ENCODE peak calls at places on chromosomes 1 and 21, in four cellular contexts. G, O, Q and P are unnamed samples.

GRCh38 chr1:248810727-248811513 is 14.8 kb downstream of the SH3BP5L start:
- DNase-seq in G (no peak), O (no peak), Q (no peak), P (no peak)

GRCh38 chr1:200510228-200510623 is 100.4 kb upstream of the ZNF281 start:
- DNase-seq in G (peak), O (no peak), Q (peak), P (peak)

GRCh38 chr21:46424062-46424591 is 34.6 kb upstream of the DIP2A start:
- DNase-seq in G (no peak), O (no peak), Q (no peak), P (no peak)

GRCh38 chr1:150221552-150221951 is 14.4 kb downstream of the ANP32E start:
- DNase-seq in G (peak), O (no peak), Q (no peak), P (no peak)

GRCh38 chr1:27519341-27520258 is 29.6 kb upstream of the WASF2 start:
- DNase-seq in G (no peak), O (no peak), Q (no peak), P (no peak)

GRCh38 chr1:26848947-26849774 is 13.8 kb upstream of the SFN start:
- DNase-seq in G (no peak), O (no peak), Q (no peak), P (peak)

GRCh38 chr21:23478381-23478780 is 2128.9 kb downstream of the MRPL39 start:
- DNase-seq in G (no peak), O (no peak), Q (no peak), P (no peak)

GRCh38 chr1:65281846-65282245 is 27.5 kb upstream of the DNAJC6 start:
- DNase-seq in G (no peak), O (no peak), Q (no peak), P (no peak)

GRCh38 chr21:28738882-28739281 is 253.8 kb downstream of the LTN1 start:
- DNase-seq in G (no peak), O (no peak), Q (no peak), P (no peak)

GRCh38 chr1:172588296-172589291 is 55.6 kb downstream of the SUCO start:
- DNase-seq in G (no peak), O (no peak), Q (no peak), P (no peak)

GRCh38 chr21:33478858-33479678 is 706 bp downstream of the TMEM50B start:
- DNase-seq in G (peak), O (peak), Q (no peak), P (peak)

GRCh38 chr1:181593042-181593441 is 109.7 kb downstream of the CACNA1E start:
- DNase-seq in G (no peak), O (no peak), Q (no peak), P (no peak)

GRCh38 chr1:202540448-202540847 is 169.8 kb downstream of the SYT2 start:
- DNase-seq in G (no peak), O (no peak), Q (no peak), P (no peak)

GRCh38 chr1:221887091-221887746 is 145.3 kb upstream of the DUSP10 start:
- DNase-seq in G (no peak), O (no peak), Q (no peak), P (peak)

GRCh38 chr1:207327994-207328393 is 6.5 kb downstream of the CD55 start:
- DNase-seq in G (peak), O (no peak), Q (no peak), P (no peak)

GRCh38 chr1:45789601-45790000 is 13.8 kb upstream of the MAST2 start:
- DNase-seq in G (no peak), O (no peak), Q (no peak), P (no peak)

GRCh38 chr1:212225416-212225815 is 59.8 kb upstream of the PPP2R5A start:
- DNase-seq in G (no peak), O (no peak), Q (no peak), P (no peak)

GRCh38 chr1:36161656-36162531 is 5.9 kb downstream of the MAP7D1 start:
- DNase-seq in G (peak), O (peak), Q (no peak), P (no peak)

GRCh38 chr21:43031121-43031624 is 44.5 kb downstream of the CBS start:
- DNase-seq in G (no peak), O (no peak), Q (no peak), P (no peak)